ENCODE peak calls at places on chromosomes 16 and 17, in five cellular contexts. N, Q, D, O and A are unnamed samples.

GRCh38 chr16:11101695-11102522 is 154.1 kb downstream of the SOCS1 start:
- DNase-seq in D (no peak), Q (no peak), N (no peak), O (peak; percentile 70), A (no peak)

GRCh38 chr17:55818026-55818425 is 67.2 kb downstream of the PCTP start:
- DNase-seq in N (no peak), Q (no peak), O (no peak), D (no peak), A (no peak)

GRCh38 chr17:45200701-45201100 is 21.0 kb upstream of the FMNL1 start:
- DNase-seq in Q (no peak), O (peak; percentile 77), N (no peak), D (no peak), A (peak; percentile 11)

GRCh38 chr17:78323821-78324390 is 36.0 kb downstream of the SOCS3 start:
- DNase-seq in O (no peak), Q (no peak), N (no peak), D (no peak), A (no peak)

GRCh38 chr16:4846503-4846900 is 586 bp downstream of the GLYR1 start:
- DNase-seq in D (no peak), O (peak; percentile 35), N (no peak), Q (no peak), A (peak; percentile 47)

GRCh38 chr17:81333626-81334368 is 38.7 kb upstream of the SLC38A10 start:
- DNase-seq in N (no peak), O (no peak), D (no peak), Q (no peak), A (no peak)

GRCh38 chr16:85586360-85587145 is 26.6 kb upstream of the GSE1 start:
- DNase-seq in N (no peak), Q (no peak), O (no peak), D (no peak), A (no peak)

GRCh38 chr16:81350306-81350615 is 35.5 kb downstream of the GAN start:
- DNase-seq in O (no peak), N (no peak), Q (no peak), D (no peak), A (no peak)

GRCh38 chr17:12089809-12090384 is 69.2 kb downstream of the MAP2K4 start:
- DNase-seq in O (peak; percentile 69), D (no peak), N (no peak), Q (no peak), A (no peak)

GRCh38 chr17:7177210-7177953 is 1.8 kb downstream of the ASGR1 start:
- DNase-seq in D (no peak), Q (no peak), N (no peak), O (peak; percentile 72), A (peak; percentile 89)

DNA sequence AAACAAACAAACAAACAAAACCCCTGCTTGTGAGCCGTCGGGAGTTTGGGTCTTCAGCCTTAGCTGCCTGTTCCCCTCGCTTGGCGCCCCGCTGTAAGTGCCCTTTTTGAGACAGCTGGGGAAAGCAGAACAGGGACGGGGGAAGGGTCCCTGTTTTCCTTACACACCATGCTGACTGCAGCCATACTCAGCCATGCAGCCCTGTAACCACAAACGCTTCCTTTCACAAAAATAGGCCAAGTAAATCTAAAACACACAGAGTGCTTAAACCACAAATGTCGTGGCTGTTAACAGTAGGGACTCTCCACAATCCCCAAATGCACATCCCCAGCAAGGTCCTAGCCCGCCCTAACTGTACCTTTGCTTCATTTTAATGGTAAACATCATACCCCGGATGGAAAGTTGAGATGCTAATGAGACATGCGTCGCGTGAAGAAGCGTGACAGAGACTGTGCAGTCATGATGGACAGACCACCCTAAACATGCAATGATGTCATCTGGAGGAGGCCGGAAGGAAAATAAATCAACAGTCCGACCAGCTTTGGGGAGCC is 129.9 kb downstream of the MGAT5B start:
- DNase-seq in N (no peak), D (peak; percentile 71), Q (no peak), O (no peak), A (no peak)
- TF ChIP-seq SUZ12 in N (no peak), D (no peak), Q (no peak), O (no peak), A (no peak)

GRCh38 chr16:82892327-82892726 is 265.6 kb downstream of the CDH13 start:
- DNase-seq in D (no peak), N (no peak), O (no peak), Q (no peak), A (no peak)
- TF ChIP-seq SUZ12 in D (no peak), N (no peak), O (no peak), Q (no peak), A (no peak)

DNA sequence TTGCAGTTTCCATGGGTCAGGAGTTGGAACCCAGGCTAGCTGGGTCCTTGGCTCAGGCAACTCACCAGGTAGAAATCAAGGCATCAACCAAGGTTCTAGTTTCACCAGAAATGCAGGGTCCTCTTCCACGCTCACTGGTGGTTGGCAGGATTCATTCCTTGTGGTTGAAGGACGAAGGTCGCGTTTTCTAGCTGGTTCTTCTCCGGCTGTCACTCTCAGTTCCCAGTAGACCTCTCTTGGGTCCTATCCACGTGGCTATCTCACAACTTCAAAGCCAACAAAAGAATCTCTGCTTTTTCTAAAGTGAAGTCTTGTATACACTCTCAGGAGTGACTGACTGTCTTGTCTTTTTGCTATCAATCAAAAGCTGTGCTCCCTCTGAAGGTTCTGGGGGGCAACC is 146.3 kb upstream of the NOL11 start:
- DNase-seq in O (no peak), Q (no peak), D (no peak), N (no peak), A (no peak)
- TF ChIP-seq SUZ12 in O (no peak), Q (no peak), D (no peak), N (no peak), A (no peak)

GRCh38 chr17:76667786-76668453 is 24.4 kb upstream of the ST6GALNAC1 start:
- DNase-seq in N (no peak), Q (no peak), D (no peak), O (no peak), A (peak; percentile 6)
- TF ChIP-seq SUZ12 in N (no peak), Q (no peak), D (no peak), O (no peak), A (no peak)

GRCh38 chr16:5903153-5903552 is 805.6 kb upstream of the EEF2KMT start:
- DNase-seq in N (no peak), O (no peak), Q (no peak), D (no peak), A (no peak)
- TF ChIP-seq SUZ12 in N (no peak), O (no peak), Q (no peak), D (no peak), A (no peak)

GRCh38 chr17:50498021-50498874 is 10.0 kb upstream of the MYCBPAP start:
- DNase-seq in O (no peak), Q (no peak), D (no peak), N (no peak), A (no peak)
- TF ChIP-seq SUZ12 in O (no peak), Q (no peak), D (no peak), N (no peak), A (no peak)

GRCh38 chr17:66522591-66523272 is 220.3 kb downstream of the PRKCA start:
- DNase-seq in O (no peak), N (no peak), D (no peak), Q (no peak), A (no peak)

GRCh38 chr17:66524848-66525247 is 222.4 kb downstream of the PRKCA start:
- DNase-seq in D (no peak), Q (no peak), N (no peak), O (no peak), A (no peak)

GRCh38 chr17:66520986-66521385 is 218.6 kb downstream of the PRKCA start:
- DNase-seq in D (no peak), Q (no peak), O (no peak), N (no peak), A (no peak)

GRCh38 chr17:66525338-66525737 is 222.9 kb downstream of the PRKCA start:
- DNase-seq in O (no peak), Q (no peak), N (no peak), D (no peak), A (no peak)

DNA sequence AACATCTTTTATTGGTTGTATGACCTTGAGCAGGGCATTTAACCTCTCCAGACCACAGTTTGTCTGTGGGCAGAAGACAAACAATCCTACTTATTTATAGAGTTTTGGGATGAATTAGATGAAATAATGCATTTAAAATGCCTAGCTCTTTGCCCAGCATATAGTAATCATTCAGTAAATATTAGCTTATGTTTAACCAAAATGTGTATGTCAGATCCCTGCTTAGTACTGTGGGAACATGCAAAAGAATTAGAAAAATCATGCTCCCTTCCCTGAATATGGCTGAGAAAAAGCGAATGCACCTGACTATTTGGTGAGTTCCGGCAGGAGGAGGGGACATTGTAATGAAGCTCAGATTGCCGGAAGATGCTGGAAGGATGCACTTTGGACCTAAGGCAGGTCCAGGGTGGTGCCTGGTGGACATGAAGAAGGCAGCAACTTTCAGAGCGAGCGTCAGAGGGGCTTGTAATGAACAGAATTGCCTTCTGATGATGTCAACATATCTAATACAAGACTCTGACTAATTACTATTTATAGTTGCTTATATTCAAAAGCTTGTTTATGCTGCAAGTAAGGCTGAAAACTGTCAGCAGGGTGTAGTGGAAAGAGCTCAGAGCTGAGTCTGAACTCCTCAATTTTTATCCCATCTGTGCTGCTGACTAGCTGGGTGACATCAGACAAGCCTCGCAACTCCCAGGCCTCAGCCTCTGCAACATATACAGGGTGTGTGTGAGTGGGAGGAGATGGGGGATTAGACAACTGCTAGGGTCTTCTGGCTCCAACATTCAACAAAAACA is 221.2 kb downstream of the PRKCA start:
- DNase-seq in Q (no peak), O (no peak), N (no peak), D (no peak), A (no peak)
- TF ChIP-seq SUZ12 in Q (no peak), O (no peak), N (no peak), D (no peak), A (no peak)

GRCh38 chr16:67529639-67530012 is 997 bp downstream of the RIPOR1 start:
- DNase-seq in N (no peak), O (no peak), Q (no peak), D (no peak), A (no peak)

GRCh38 chr16:67530013-67530939 is 1.6 kb downstream of the RIPOR1 start:
- DNase-seq in O (no peak), D (no peak), N (no peak), Q (no peak), A (no peak)

GRCh38 chr16:67531247-67531646 is 2.6 kb downstream of the RIPOR1 start:
- DNase-seq in Q (no peak), D (no peak), N (no peak), O (no peak), A (no peak)

GRCh38 chr16:67528222-67528869 is at the start of gene RIPOR1:
- DNase-seq in D (no peak), N (no peak), O (peak; percentile 45), Q (no peak), A (peak; percentile 67)

DNA sequence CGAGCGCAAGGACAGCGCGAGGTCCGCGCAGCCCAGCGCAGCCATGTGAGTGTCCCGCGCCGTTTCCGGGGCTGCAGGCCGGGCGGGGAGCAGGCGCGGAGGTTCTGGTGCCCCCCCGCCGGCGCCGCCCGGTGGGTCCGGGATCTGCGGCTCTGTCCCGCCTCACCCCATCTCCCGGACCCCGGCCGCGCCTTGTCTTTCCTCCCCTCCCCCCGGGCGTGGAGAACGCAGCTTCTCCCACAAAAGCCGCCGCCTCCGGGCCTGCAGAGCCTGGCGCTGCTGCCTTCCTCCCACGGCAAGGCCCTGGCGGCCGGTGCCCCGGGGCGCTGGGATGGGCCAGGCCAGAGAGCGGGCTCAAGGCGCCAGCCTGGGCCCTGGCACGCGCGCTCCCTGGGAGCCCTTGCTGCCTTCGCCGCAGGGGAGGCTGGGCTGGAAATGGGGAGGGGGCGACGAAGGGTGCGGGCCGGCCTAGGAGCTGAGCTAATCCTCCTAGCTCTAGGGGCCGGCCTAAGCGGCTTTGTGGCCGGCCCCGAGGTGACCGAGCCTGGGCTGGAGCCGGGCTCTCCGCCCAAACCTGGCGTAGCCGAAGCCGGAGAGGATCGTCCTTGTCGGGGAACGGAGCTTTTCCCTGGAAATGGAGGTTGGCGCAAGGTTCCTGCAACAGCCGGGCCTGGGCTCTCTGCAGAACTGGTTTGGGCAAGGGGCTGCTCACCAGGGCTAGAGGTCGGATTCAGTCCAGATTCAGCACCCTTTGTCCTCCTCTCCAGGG is 425 bp downstream of the RIPOR1 start:
- DNase-seq in N (no peak), Q (no peak), D (no peak), O (no peak), A (peak; percentile 48)
- TF ChIP-seq SUZ12 in N (no peak), Q (no peak), D (no peak), O (no peak), A (no peak)

GRCh38 chr17:1301546-1301945 is 22.1 kb downstream of the TRARG1 start:
- DNase-seq in Q (no peak), D (no peak), O (no peak), N (no peak), A (no peak)
- TF ChIP-seq SUZ12 in Q (no peak), D (no peak), O (no peak), N (no peak), A (no peak)